ENCODE peak calls at places on chromosomes 6 and 20, in four cellular contexts. N is CD4-positive, alpha-beta T cell; X is mucosa of gallbladder; Q is NCI-H748 treated with DMSO at 0.1 percent for 48 hours. U is an unnamed sample.

GRCh38 chr6:157868835-157869234 is 45.8 kb downstream of the SNX9 start:
- DNase-seq in N (no peak), Q (no peak), X (no peak), U (no peak)

GRCh38 chr6:122154912-122155516 is 244.4 kb upstream of the HSF2 start:
- DNase-seq in X (no peak), N (no peak), Q (no peak), U (no peak)

GRCh38 chr6:34657037-34657306 is 39.6 kb downstream of the ILRUN start:
- DNase-seq in N (no peak), Q (no peak), X (no peak), U (no peak)

GRCh38 chr6:34246563-34247391 is 2.0 kb downstream of the SMIM29 start:
- DNase-seq in X (no peak), Q (no peak), N (peak), U (no peak)

GRCh38 chr6:41371461-41371991 is 36.1 kb downstream of the NCR2 start:
- DNase-seq in N (no peak), X (peak), Q (peak), U (peak)

GRCh38 chr20:24863356-24863755 is 85.7 kb upstream of the CST7 start:
- DNase-seq in X (no peak), N (no peak), Q (no peak), U (no peak)

GRCh38 chr20:13231031-13231752 is 10.1 kb downstream of the ISM1 start:
- DNase-seq in N (peak), X (no peak), Q (peak), U (no peak)

GRCh38 chr6:1636971-1637871 is 27.5 kb downstream of the FOXC1 start:
- DNase-seq in N (no peak), X (no peak), Q (no peak), U (no peak)

GRCh38 chr6:56787209-56787608 is 144.5 kb upstream of the DST start:
- DNase-seq in N (no peak), Q (no peak), X (no peak), U (no peak)

GRCh38 chr20:62493253-62493885 is 17.6 kb upstream of the GATA5 start:
- DNase-seq in X (no peak), Q (no peak), N (no peak), U (no peak)

GRCh38 chr6:63543982-63544381 is 28.3 kb upstream of the LOC128125822 start:
- DNase-seq in Q (no peak), X (no peak), N (no peak), U (no peak)

GRCh38 chr6:156587751-156588301 is 189.4 kb upstream of the ARID1B start:
- DNase-seq in Q (no peak), X (no peak), N (no peak), U (no peak)

GRCh38 chr20:9999660-10000059 is 35.1 kb upstream of the ANKEF1 start:
- DNase-seq in Q (no peak), X (peak), N (no peak), U (no peak)

GRCh38 chr6:136517002-136517401 is 33.2 kb downstream of the MAP7 start:
- DNase-seq in X (no peak), Q (no peak), N (no peak), U (no peak)

GRCh38 chr6:45843848-45844521 is 171.7 kb downstream of the CLIC5 start:
- DNase-seq in N (no peak), Q (no peak), X (no peak), U (no peak)

GRCh38 chr20:3694864-3695263 is 13.1 kb upstream of the ADAM33 start:
- DNase-seq in Q (no peak), N (no peak), X (no peak), U (no peak)

GRCh38 chr20:6074145-6074561 is 20.3 kb upstream of the LRRN4 start:
- DNase-seq in Q (peak), X (no peak), N (no peak), U (no peak)

GRCh38 chr6:165749163-165749562 is 86.1 kb upstream of the PDE10A start:
- DNase-seq in Q (no peak), N (no peak), X (no peak), U (no peak)

GRCh38 chr20:44746367-44747165 is 901 bp downstream of the KCNK15 start:
- DNase-seq in X (peak), N (no peak), Q (peak), U (no peak)

GRCh38 chr6:39882567-39882953 is 51.7 kb downstream of the MOCS1 start:
- DNase-seq in Q (no peak), N (no peak), X (peak), U (peak)

GRCh38 chr20:22338140-22338708 is 246.1 kb downstream of the FOXA2 start:
- DNase-seq in N (no peak), Q (no peak), X (no peak), U (no peak)

GRCh38 chr6:156804402-156804801 is 27.2 kb downstream of the ARID1B start:
- DNase-seq in N (no peak), Q (no peak), X (no peak), U (no peak)

U was measured in lung.